ENCODE peak calls at places on chromosomes 16 and 17, in nine cellular contexts. One of them, this sample, is unnamed.

GRCh38 chr16:65117701-65118448 is 4.0 kb downstream of the CDH11 start:
- DNase-seq in mucosa of descending colon: no peak
- DNase-seq in activated CD4-positive, CD25-positive, alpha-beta regulatory T cell: no peak
- DNase-seq in C1 segment of cervical spinal cord: peak; percentile 78
- DNase-seq in activated CD4-positive, alpha-beta T cell treated with anti-CD3 and anti-CD28 coated beads for 48 hours: peak; percentile 55
- DNase-seq in EL: peak; percentile 89
- DNase-seq in SHP77: peak; percentile 62
- DNase-seq in IMR-90: peak; percentile 90
- DNase-seq in substantia nigra: peak; percentile 79
- DNase-seq in this sample: peak; percentile 92

GRCh38 chr17:8122391-8122922 is 1.4 kb downstream of the HES7 start:
- DNase-seq in mucosa of descending colon: no peak
- DNase-seq in activated CD4-positive, CD25-positive, alpha-beta regulatory T cell: no peak
- DNase-seq in C1 segment of cervical spinal cord: no peak
- DNase-seq in activated CD4-positive, alpha-beta T cell treated with anti-CD3 and anti-CD28 coated beads for 48 hours: peak; percentile 45
- DNase-seq in EL: peak; percentile 70
- DNase-seq in SHP77: no peak
- DNase-seq in IMR-90: peak; percentile 50
- DNase-seq in substantia nigra: no peak
- DNase-seq in this sample: peak; percentile 62

GRCh38 chr16:56734429-56734828 is 4.5 kb downstream of the NUP93 start:
- DNase-seq in mucosa of descending colon: no peak
- DNase-seq in activated CD4-positive, CD25-positive, alpha-beta regulatory T cell: no peak
- DNase-seq in C1 segment of cervical spinal cord: no peak
- DNase-seq in activated CD4-positive, alpha-beta T cell treated with anti-CD3 and anti-CD28 coated beads for 48 hours: no peak
- DNase-seq in EL: peak; percentile 48
- DNase-seq in SHP77: no peak
- DNase-seq in IMR-90: peak; percentile 41
- DNase-seq in substantia nigra: no peak
- DNase-seq in this sample: peak; percentile 60

GRCh38 chr16:75116081-75116910 is at the start of gene LDHD:
- DNase-seq in mucosa of descending colon: peak; percentile 89
- DNase-seq in activated CD4-positive, CD25-positive, alpha-beta regulatory T cell: no peak
- DNase-seq in C1 segment of cervical spinal cord: peak; percentile 64
- DNase-seq in activated CD4-positive, alpha-beta T cell treated with anti-CD3 and anti-CD28 coated beads for 48 hours: no peak
- DNase-seq in EL: peak; percentile 57
- DNase-seq in SHP77: peak; percentile 66
- DNase-seq in IMR-90: no peak
- DNase-seq in substantia nigra: peak; percentile 94
- DNase-seq in this sample: peak; percentile 75

GRCh38 chr17:76968707-76969597 is 100.7 kb downstream of the MGAT5B start:
- DNase-seq in mucosa of descending colon: peak; percentile 77
- DNase-seq in activated CD4-positive, CD25-positive, alpha-beta regulatory T cell: no peak
- DNase-seq in C1 segment of cervical spinal cord: no peak
- DNase-seq in activated CD4-positive, alpha-beta T cell treated with anti-CD3 and anti-CD28 coated beads for 48 hours: peak; percentile 68
- DNase-seq in EL: no peak
- DNase-seq in SHP77: peak; percentile 77
- DNase-seq in IMR-90: no peak
- DNase-seq in substantia nigra: no peak
- DNase-seq in this sample: peak; percentile 7

GRCh38 chr17:7296189-7296861 is 1.9 kb upstream of the YBX2 start:
- DNase-seq in mucosa of descending colon: peak; percentile 85
- DNase-seq in activated CD4-positive, CD25-positive, alpha-beta regulatory T cell: peak; percentile 44
- DNase-seq in C1 segment of cervical spinal cord: peak; percentile 42
- DNase-seq in activated CD4-positive, alpha-beta T cell treated with anti-CD3 and anti-CD28 coated beads for 48 hours: peak; percentile 77
- DNase-seq in EL: peak; percentile 86
- DNase-seq in SHP77: peak; percentile 81
- DNase-seq in IMR-90: peak; percentile 74
- DNase-seq in substantia nigra: peak; percentile 63
- DNase-seq in this sample: peak; percentile 84

GRCh38 chr17:59420901-59421300 is 89.4 kb downstream of the YPEL2 start:
- DNase-seq in mucosa of descending colon: no peak
- DNase-seq in activated CD4-positive, CD25-positive, alpha-beta regulatory T cell: no peak
- DNase-seq in C1 segment of cervical spinal cord: no peak
- DNase-seq in activated CD4-positive, alpha-beta T cell treated with anti-CD3 and anti-CD28 coated beads for 48 hours: no peak
- DNase-seq in EL: no peak
- DNase-seq in SHP77: no peak
- DNase-seq in IMR-90: no peak
- DNase-seq in substantia nigra: no peak
- DNase-seq in this sample: no peak

GRCh38 chr17:45127583-45128300 is 4.6 kb downstream of the PLCD3 start:
- DNase-seq in mucosa of descending colon: peak; percentile 90
- DNase-seq in activated CD4-positive, CD25-positive, alpha-beta regulatory T cell: no peak
- DNase-seq in C1 segment of cervical spinal cord: no peak
- DNase-seq in activated CD4-positive, alpha-beta T cell treated with anti-CD3 and anti-CD28 coated beads for 48 hours: no peak
- DNase-seq in EL: peak; percentile 54
- DNase-seq in SHP77: no peak
- DNase-seq in IMR-90: peak; percentile 42
- DNase-seq in substantia nigra: no peak
- DNase-seq in this sample: peak; percentile 72

GRCh38 chr17:7914771-7915610 is 1.1 kb downstream of the RNF227 start:
- DNase-seq in mucosa of descending colon: no peak
- DNase-seq in activated CD4-positive, CD25-positive, alpha-beta regulatory T cell: no peak
- DNase-seq in C1 segment of cervical spinal cord: no peak
- DNase-seq in activated CD4-positive, alpha-beta T cell treated with anti-CD3 and anti-CD28 coated beads for 48 hours: no peak
- DNase-seq in EL: no peak
- DNase-seq in SHP77: no peak
- DNase-seq in IMR-90: peak; percentile 72
- DNase-seq in substantia nigra: peak; percentile 45
- DNase-seq in this sample: peak; percentile 62

GRCh38 chr17:76701471-76701967 is 9.2 kb downstream of the MXRA7 start:
- DNase-seq in mucosa of descending colon: peak; percentile 36
- DNase-seq in activated CD4-positive, CD25-positive, alpha-beta regulatory T cell: no peak
- DNase-seq in C1 segment of cervical spinal cord: no peak
- DNase-seq in activated CD4-positive, alpha-beta T cell treated with anti-CD3 and anti-CD28 coated beads for 48 hours: no peak
- DNase-seq in EL: peak; percentile 33
- DNase-seq in SHP77: no peak
- DNase-seq in IMR-90: no peak
- DNase-seq in substantia nigra: no peak
- DNase-seq in this sample: peak; percentile 58

GRCh38 chr16:67428146-67428731 is 2.7 kb upstream of the HSD11B2 start:
- DNase-seq in mucosa of descending colon: peak; percentile 84
- DNase-seq in activated CD4-positive, CD25-positive, alpha-beta regulatory T cell: peak; percentile 36
- DNase-seq in C1 segment of cervical spinal cord: no peak
- DNase-seq in activated CD4-positive, alpha-beta T cell treated with anti-CD3 and anti-CD28 coated beads for 48 hours: peak; percentile 73
- DNase-seq in EL: peak; percentile 64
- DNase-seq in SHP77: peak; percentile 48
- DNase-seq in IMR-90: peak; percentile 47
- DNase-seq in substantia nigra: peak; percentile 62
- DNase-seq in this sample: peak; percentile 67

GRCh38 chr17:61205406-61205805 is 194.2 kb upstream of the TBX2 start:
- DNase-seq in mucosa of descending colon: no peak
- DNase-seq in activated CD4-positive, CD25-positive, alpha-beta regulatory T cell: no peak
- DNase-seq in C1 segment of cervical spinal cord: no peak
- DNase-seq in activated CD4-positive, alpha-beta T cell treated with anti-CD3 and anti-CD28 coated beads for 48 hours: no peak
- DNase-seq in EL: no peak
- DNase-seq in SHP77: no peak
- DNase-seq in IMR-90: no peak
- DNase-seq in substantia nigra: no peak
- DNase-seq in this sample: no peak

GRCh38 chr16:73565263-73565662 is 517.3 kb upstream of the ZFHX3 start:
- DNase-seq in mucosa of descending colon: no peak
- DNase-seq in activated CD4-positive, CD25-positive, alpha-beta regulatory T cell: no peak
- DNase-seq in C1 segment of cervical spinal cord: no peak
- DNase-seq in activated CD4-positive, alpha-beta T cell treated with anti-CD3 and anti-CD28 coated beads for 48 hours: no peak
- DNase-seq in EL: peak; percentile 5
- DNase-seq in SHP77: no peak
- DNase-seq in IMR-90: no peak
- DNase-seq in substantia nigra: no peak
- DNase-seq in this sample: no peak

This sample was measured in EH.